ENCODE peak calls at places on chromosomes 7 and 10, in four cellular contexts. One of them, this sample, is unnamed.

GRCh38 chr7:19016140-19016539 is 101.3 kb downstream of the TWIST1 start:
- DNase-seq in brain microvascular endothelial cell: peak; percentile 90
- DNase-seq in left lung: no peak
- DNase-seq in IMR-90: peak; percentile 80
- DNase-seq in this sample: no peak

GRCh38 chr10:124026337-124026939 is 67.0 kb downstream of the CHST15 start:
- DNase-seq in brain microvascular endothelial cell: no peak
- DNase-seq in left lung: no peak
- DNase-seq in IMR-90: no peak
- DNase-seq in this sample: no peak

GRCh38 chr7:24373556-24373955 is 89.6 kb downstream of the NPY start:
- DNase-seq in brain microvascular endothelial cell: no peak
- DNase-seq in IMR-90: no peak
- DNase-seq in left lung: no peak
- DNase-seq in this sample: no peak

GRCh38 chr10:120599202-120599724 is 142.2 kb downstream of the PLPP4 start:
- DNase-seq in left lung: no peak
- DNase-seq in IMR-90: no peak
- DNase-seq in brain microvascular endothelial cell: no peak
- DNase-seq in this sample: no peak

GRCh38 chr7:125316451-125316850 is 386.8 kb upstream of the POT1 start:
- DNase-seq in IMR-90: no peak
- DNase-seq in left lung: peak; percentile 34
- DNase-seq in brain microvascular endothelial cell: peak; percentile 22
- DNase-seq in this sample: no peak

GRCh38 chr7:81526971-81527370 is 242.9 kb downstream of the HGF start:
- DNase-seq in brain microvascular endothelial cell: no peak
- DNase-seq in IMR-90: no peak
- DNase-seq in left lung: no peak
- DNase-seq in this sample: no peak

GRCh38 chr10:92408017-92408361 is 117.0 kb downstream of the MARCHF5 start:
- DNase-seq in left lung: no peak
- DNase-seq in brain microvascular endothelial cell: no peak
- DNase-seq in IMR-90: no peak
- DNase-seq in this sample: no peak

GRCh38 chr10:71333154-71333887 is 14.3 kb downstream of the SLC29A3 start:
- DNase-seq in left lung: peak; percentile 73
- DNase-seq in IMR-90: no peak
- DNase-seq in brain microvascular endothelial cell: no peak
- DNase-seq in this sample: no peak

GRCh38 chr10:110411047-110411410 is 86.7 kb upstream of the DUSP5 start:
- DNase-seq in left lung: no peak
- DNase-seq in brain microvascular endothelial cell: peak; percentile 74
- DNase-seq in IMR-90: peak; percentile 75
- DNase-seq in this sample: no peak

GRCh38 chr7:116259821-116260440 is 49.6 kb downstream of the TES start:
- DNase-seq in left lung: no peak
- DNase-seq in brain microvascular endothelial cell: peak; percentile 57
- DNase-seq in IMR-90: peak; percentile 79
- DNase-seq in this sample: no peak

GRCh38 chr10:133044502-133044901 is 43.2 kb upstream of the ADGRA1 start:
- DNase-seq in brain microvascular endothelial cell: no peak
- DNase-seq in left lung: no peak
- DNase-seq in IMR-90: no peak
- DNase-seq in this sample: no peak

GRCh38 chr10:33189373-33189772 is 145.1 kb downstream of the NRP1 start:
- DNase-seq in brain microvascular endothelial cell: no peak
- DNase-seq in IMR-90: no peak
- DNase-seq in left lung: no peak
- DNase-seq in this sample: no peak

GRCh38 chr7:157630301-157630853 is 293.6 kb downstream of the DNAJB6 start:
- DNase-seq in brain microvascular endothelial cell: no peak
- DNase-seq in IMR-90: no peak
- DNase-seq in left lung: no peak
- DNase-seq in this sample: no peak

GRCh38 chr7:99125505-99125865 is 18.4 kb downstream of the SMURF1 start:
- DNase-seq in IMR-90: no peak
- DNase-seq in left lung: no peak
- DNase-seq in brain microvascular endothelial cell: no peak
- DNase-seq in this sample: no peak

GRCh38 chr10:131201741-131202515 is 109.6 kb downstream of the TCERG1L start:
- DNase-seq in left lung: peak; percentile 6
- DNase-seq in IMR-90: no peak
- DNase-seq in brain microvascular endothelial cell: no peak
- DNase-seq in this sample: no peak

GRCh38 chr7:41297167-41297566 is 405.7 kb downstream of the INHBA start:
- DNase-seq in left lung: no peak
- DNase-seq in brain microvascular endothelial cell: peak; percentile 5
- DNase-seq in IMR-90: no peak
- DNase-seq in this sample: no peak

GRCh38 chr7:50558380-50559051 is 6.7 kb downstream of the DDC start:
- DNase-seq in left lung: no peak
- DNase-seq in brain microvascular endothelial cell: no peak
- DNase-seq in IMR-90: no peak
- DNase-seq in this sample: no peak

GRCh38 chr7:78019457-78020130 is 221.0 kb downstream of the PHTF2 start:
- DNase-seq in left lung: peak; percentile 91
- DNase-seq in IMR-90: peak; percentile 73
- DNase-seq in brain microvascular endothelial cell: peak; percentile 71
- DNase-seq in this sample: peak; percentile 11

GRCh38 chr10:7274293-7274692 is 136.5 kb downstream of the SFMBT2 start:
- DNase-seq in brain microvascular endothelial cell: no peak
- DNase-seq in IMR-90: no peak
- DNase-seq in left lung: no peak
- DNase-seq in this sample: no peak

GRCh38 chr10:125531470-125531869 is 151.5 kb downstream of the TEX36 start:
- DNase-seq in left lung: no peak
- DNase-seq in IMR-90: no peak
- DNase-seq in brain microvascular endothelial cell: no peak
- DNase-seq in this sample: no peak

GRCh38 chr7:100109521-100110163 is 8.2 kb downstream of the AP4M1 start:
- DNase-seq in left lung: no peak
- DNase-seq in IMR-90: no peak
- DNase-seq in brain microvascular endothelial cell: no peak
- DNase-seq in this sample: no peak

GRCh38 chr10:63553473-63553872 is 32.3 kb downstream of the REEP3 start:
- DNase-seq in left lung: no peak
- DNase-seq in brain microvascular endothelial cell: peak; percentile 19
- DNase-seq in IMR-90: peak; percentile 9
- DNase-seq in this sample: no peak

GRCh38 chr10:44335330-44336021 is 49.4 kb downstream of the CXCL12 start:
- DNase-seq in brain microvascular endothelial cell: no peak
- DNase-seq in IMR-90: no peak
- DNase-seq in left lung: no peak
- DNase-seq in this sample: no peak

GRCh38 chr10:458466-458865 is 231.0 kb downstream of the DIP2C start:
- DNase-seq in left lung: no peak
- DNase-seq in brain microvascular endothelial cell: no peak
- DNase-seq in IMR-90: no peak
- DNase-seq in this sample: no peak

GRCh38 chr7:108455524-108455832 is 758 bp downstream of the NRCAM start:
- DNase-seq in left lung: no peak
- DNase-seq in IMR-90: no peak
- DNase-seq in brain microvascular endothelial cell: no peak
- DNase-seq in this sample: no peak

GRCh38 chr7:20647908-20648776 is 32.7 kb downstream of the ABCB5 start:
- DNase-seq in left lung: no peak
- DNase-seq in IMR-90: no peak
- DNase-seq in brain microvascular endothelial cell: no peak
- DNase-seq in this sample: peak; percentile 49

GRCh38 chr10:65660006-65660405 is 1265.8 kb upstream of the LRRTM3 start:
- DNase-seq in left lung: no peak
- DNase-seq in brain microvascular endothelial cell: no peak
- DNase-seq in IMR-90: no peak
- DNase-seq in this sample: no peak

GRCh38 chr10:29141761-29142160 is 147.1 kb upstream of the LYZL1 start:
- DNase-seq in brain microvascular endothelial cell: no peak
- DNase-seq in IMR-90: no peak
- DNase-seq in left lung: no peak
- DNase-seq in this sample: no peak

GRCh38 chr7:106167439-106168136 is 55.5 kb upstream of the SYPL1 start:
- DNase-seq in left lung: no peak
- DNase-seq in brain microvascular endothelial cell: no peak
- DNase-seq in IMR-90: no peak
- DNase-seq in this sample: no peak

GRCh38 chr7:141671705-141672496 is 30.1 kb downstream of the DENND11 start:
- DNase-seq in IMR-90: no peak
- DNase-seq in brain microvascular endothelial cell: no peak
- DNase-seq in left lung: no peak
- DNase-seq in this sample: no peak

GRCh38 chr10:77837248-77837924 is 89.2 kb downstream of the DLG5 start:
- DNase-seq in left lung: no peak
- DNase-seq in IMR-90: peak; percentile 78
- DNase-seq in brain microvascular endothelial cell: peak; percentile 68
- DNase-seq in this sample: peak; percentile 27
- TF ChIP-seq CTCF in left lung: no peak
- TF ChIP-seq CTCF in IMR-90: peak; percentile 36
- TF ChIP-seq CTCF in brain microvascular endothelial cell: peak; percentile 59
- TF ChIP-seq CTCF in this sample: peak; percentile 51

GRCh38 chr10:84541289-84541637 is 212.9 kb downstream of the CCSER2 start:
- DNase-seq in left lung: no peak
- DNase-seq in IMR-90: no peak
- DNase-seq in brain microvascular endothelial cell: no peak
- DNase-seq in this sample: no peak

GRCh38 chr10:84539244-84539643 is 210.9 kb downstream of the CCSER2 start:
- DNase-seq in left lung: no peak
- DNase-seq in brain microvascular endothelial cell: peak; percentile 16
- DNase-seq in IMR-90: peak; percentile 39
- DNase-seq in this sample: no peak

GRCh38 chr10:84540022-84540616 is 211.7 kb downstream of the CCSER2 start:
- DNase-seq in brain microvascular endothelial cell: peak; percentile 93
- DNase-seq in IMR-90: peak; percentile 82
- DNase-seq in left lung: no peak
- DNase-seq in this sample: peak; percentile 89

GRCh38 chr10:84542552-84542951 is 214.2 kb downstream of the CCSER2 start:
- DNase-seq in left lung: no peak
- DNase-seq in IMR-90: no peak
- DNase-seq in brain microvascular endothelial cell: no peak
- DNase-seq in this sample: no peak

DNA sequence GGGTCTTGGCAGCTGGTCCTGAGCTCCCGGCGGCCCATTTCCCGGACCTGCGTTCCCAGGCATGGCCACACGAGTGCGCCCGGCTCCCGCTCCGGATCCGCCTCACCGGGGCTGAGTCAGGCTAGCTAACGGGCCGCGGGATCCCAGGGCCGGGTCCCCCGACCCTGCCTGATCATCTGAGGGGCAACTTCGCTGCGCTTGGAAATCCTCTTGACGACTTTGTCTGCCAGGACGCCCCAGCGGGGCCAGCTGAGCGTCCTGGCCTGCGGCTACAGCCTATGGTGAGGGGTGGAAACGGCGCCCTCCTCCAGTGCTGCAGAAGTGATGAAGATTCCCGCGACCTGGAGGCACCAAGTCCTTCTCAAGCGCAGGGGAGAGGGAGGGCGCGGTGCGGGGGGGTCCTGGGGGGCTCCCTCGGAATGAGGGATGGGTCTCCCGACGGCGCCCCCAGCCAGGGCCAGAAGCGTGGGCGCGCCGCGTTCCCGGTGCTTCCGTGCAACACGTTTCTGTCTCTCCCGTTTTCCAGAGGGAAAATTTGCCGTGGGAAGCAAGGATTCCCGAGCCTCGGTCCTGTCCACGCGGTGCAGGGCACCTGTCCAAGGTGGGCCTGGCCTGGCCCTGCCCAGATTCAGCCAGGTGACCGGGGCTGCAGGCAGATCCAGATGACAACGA is 212.4 kb downstream of the CCSER2 start:
- DNase-seq in left lung: peak; percentile 51
- DNase-seq in brain microvascular endothelial cell: peak; percentile 69
- DNase-seq in IMR-90: peak; percentile 44
- DNase-seq in this sample: peak; percentile 24
- H3K4me3 ChIP-seq in left lung: peak overlapping the region; percentile 23
- H3K4me3 ChIP-seq in brain microvascular endothelial cell: peak overlapping the region; percentile 51
- H3K4me3 ChIP-seq in IMR-90: peak overlapping the region; percentile 40
- H3K4me3 ChIP-seq in this sample: peak overlapping the region; percentile 44

GRCh38 chr7:130079846-130080394 is 9.6 kb downstream of the KLHDC10 start:
- DNase-seq in left lung: no peak
- DNase-seq in IMR-90: no peak
- DNase-seq in brain microvascular endothelial cell: no peak
- DNase-seq in this sample: no peak

GRCh38 chr7:130086938-130087337 is 16.6 kb downstream of the KLHDC10 start:
- DNase-seq in brain microvascular endothelial cell: no peak
- DNase-seq in left lung: no peak
- DNase-seq in IMR-90: no peak
- DNase-seq in this sample: no peak

GRCh38 chr7:130087364-130087763 is 17.0 kb downstream of the KLHDC10 start:
- DNase-seq in IMR-90: peak; percentile 31
- DNase-seq in brain microvascular endothelial cell: no peak
- DNase-seq in left lung: no peak
- DNase-seq in this sample: no peak

DNA sequence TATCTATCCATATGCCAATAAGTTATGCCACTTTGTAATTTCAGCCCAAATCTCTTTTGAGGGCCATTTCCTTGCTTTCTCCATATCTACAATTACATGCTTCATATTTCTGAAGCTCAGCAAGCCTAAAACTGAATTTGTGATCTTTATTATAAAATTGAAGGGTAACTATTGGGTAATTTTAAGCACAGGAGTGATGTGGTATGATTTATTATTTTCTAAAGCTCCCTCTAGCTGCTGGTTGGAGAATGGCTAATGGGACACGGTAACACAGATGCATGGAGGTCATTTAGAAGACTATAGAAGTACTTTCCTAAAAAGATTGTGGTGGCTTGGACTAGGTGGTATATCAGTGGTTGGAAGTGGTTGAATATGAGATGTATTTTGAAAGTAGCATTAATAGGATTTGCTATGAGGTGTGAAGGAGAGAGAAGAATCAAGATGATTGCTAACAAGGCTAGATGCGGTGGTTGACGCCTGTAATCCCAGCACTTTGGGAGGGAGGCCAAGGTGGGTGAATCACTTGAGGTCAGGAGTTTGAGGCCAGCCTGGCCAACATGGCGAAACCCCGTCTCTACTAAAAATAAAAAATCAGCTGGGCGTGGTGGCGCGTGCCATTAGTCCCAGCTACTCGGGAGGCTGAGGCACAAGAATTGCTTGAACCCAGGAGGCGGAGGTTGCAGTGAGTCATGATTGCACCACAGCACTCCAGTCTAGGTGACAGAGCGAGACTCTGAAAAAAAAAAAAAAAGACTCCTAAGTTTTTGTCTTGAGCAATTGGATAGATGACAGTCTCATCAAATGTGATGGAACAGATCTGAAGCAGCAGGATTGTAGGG is 13.9 kb downstream of the KLHDC10 start:
- DNase-seq in left lung: no peak
- DNase-seq in IMR-90: no peak
- DNase-seq in brain microvascular endothelial cell: peak; percentile 19
- DNase-seq in this sample: no peak
- TF ChIP-seq CTCF in left lung: peak; percentile 48
- TF ChIP-seq CTCF in IMR-90: peak; percentile 35
- TF ChIP-seq CTCF in brain microvascular endothelial cell: peak; percentile 65
- TF ChIP-seq CTCF in this sample: peak; percentile 44

DNA sequence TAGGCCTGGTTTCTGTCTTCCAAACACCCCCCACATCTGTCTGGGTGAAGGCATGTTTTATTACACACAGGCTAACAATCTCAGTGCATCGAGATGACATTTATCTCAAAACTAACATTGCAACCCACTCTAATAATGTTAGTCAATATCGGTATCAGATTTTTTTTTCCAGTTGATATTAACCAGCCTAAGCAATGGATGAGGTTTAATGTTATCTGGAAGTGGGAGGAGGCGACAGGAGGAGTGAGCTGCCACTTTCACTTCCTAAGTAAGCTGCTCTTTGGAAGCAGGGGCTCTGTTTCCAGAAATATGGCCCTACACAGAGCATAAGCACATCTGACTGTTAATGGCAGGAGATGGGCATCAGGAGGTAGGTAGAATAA is 5.2 kb downstream of the NOD1 start:
- DNase-seq in IMR-90: no peak
- DNase-seq in brain microvascular endothelial cell: no peak
- DNase-seq in left lung: no peak
- DNase-seq in this sample: no peak
- H3K4me3 ChIP-seq in IMR-90: no peak overlapping the region
- H3K4me3 ChIP-seq in brain microvascular endothelial cell: no peak overlapping the region
- H3K4me3 ChIP-seq in left lung: no peak overlapping the region
- H3K4me3 ChIP-seq in this sample: no peak overlapping the region

This sample was measured in astrocyte of the cerebellum.